ENCODE peak calls at places on chromosomes 5 and 9, in nine cellular contexts. J, I, K, X, N, P, L, U and C are unnamed samples. For H3K27me3, the result is how much of the 10 kb centered on the place peaks cover.

GRCh38 chr5:127801751-127802476 is 98.7 kb downstream of the CCDC192 start:
- DNase-seq in X (peak), U (peak), K (no peak), L (peak), I (peak), N (no peak), P (no peak), J (no peak), C (no peak)

GRCh38 chr9:33161011-33161588 is 6.0 kb downstream of the B4GALT1 start:
- DNase-seq in I (peak), N (peak), P (peak), K (no peak), L (peak), J (no peak), X (peak), U (peak), C (peak)

GRCh38 chr5:160297004-160297403 is 15.4 kb downstream of the CCNJL start:
- DNase-seq in L (peak), X (no peak), P (no peak), N (no peak), J (no peak), K (no peak), U (no peak), I (peak), C (no peak)

GRCh38 chr5:154654484-154655375 is 100.4 kb upstream of the LARP1 start:
- DNase-seq in J (no peak), N (no peak), X (peak), L (no peak), P (no peak), K (no peak), U (peak), I (no peak), C (no peak)

GRCh38 chr5:173302546-173303155 is 25.6 kb downstream of the STC2 start:
- DNase-seq in U (no peak), N (peak), P (no peak), L (peak), X (peak), I (peak), J (peak), K (peak), C (no peak)

GRCh38 chr5:69493235-69493925 is 790 bp downstream of the OCLN start:
- DNase-seq in L (peak), X (peak), U (peak), P (peak), K (no peak), J (no peak), N (peak), I (no peak), C (peak)

GRCh38 chr5:59560553-59560952 is 333.0 kb downstream of the PDE4D start:
- DNase-seq in L (no peak), K (peak), J (no peak), P (no peak), N (no peak), I (no peak), X (no peak), U (no peak), C (no peak)

GRCh38 chr9:13847270-13847669 is 466.7 kb downstream of the NFIB start:
- DNase-seq in X (no peak), K (no peak), N (no peak), J (no peak), P (no peak), I (no peak), U (no peak), L (no peak), C (no peak)

GRCh38 chr5:175378444-175379028 is 65.4 kb downstream of the DRD1 start:
- DNase-seq in N (no peak), J (no peak), L (peak), X (peak), P (no peak), I (peak), K (no peak), U (no peak), C (peak)

GRCh38 chr5:78803386-78803785 is 154.8 kb upstream of the LHFPL2 start:
- DNase-seq in U (no peak), L (no peak), X (no peak), J (no peak), I (no peak), K (no peak), N (no peak), P (no peak), C (no peak)

GRCh38 chr5:9020996-9021395 is 524.9 kb downstream of the SEMA5A start:
- DNase-seq in N (no peak), L (no peak), I (no peak), X (no peak), J (no peak), K (no peak), U (no peak), P (no peak), C (no peak)

GRCh38 chr9:70021026-70021571 is 22.5 kb upstream of the MAMDC2 start:
- DNase-seq in U (peak), I (peak), L (peak), X (peak), K (no peak), N (no peak), P (no peak), J (no peak), C (no peak)

GRCh38 chr5:20524956-20525529 is 537.0 kb upstream of the CDH18 start:
- DNase-seq in J (no peak), K (no peak), N (no peak), L (no peak), U (no peak), X (no peak), P (no peak), I (no peak), C (no peak)

GRCh38 chr9:63859475-63860215 is 1425.4 kb downstream of the FOXD4L5 start:
- DNase-seq in N (no peak), K (peak), X (no peak), P (no peak), U (no peak), J (peak), I (no peak), L (no peak), C (no peak)

GRCh38 chr5:102296229-102296817 is at the start of gene SLCO4C1:
- DNase-seq in P (peak), L (no peak), X (peak), K (peak), N (peak), J (peak), U (peak), I (no peak), C (peak)

GRCh38 chr5:73674669-73675004 is 48.6 kb downstream of the ARHGEF28 start:
- DNase-seq in K (no peak), P (no peak), U (no peak), I (no peak), N (no peak), X (no peak), L (no peak), J (no peak), C (no peak)

GRCh38 chr9:22005083-22005699 is 3.9 kb downstream of the CDKN2B start:
- DNase-seq in L (no peak), N (peak), U (peak), J (no peak), K (no peak), X (peak), P (no peak), I (peak), C (no peak)

GRCh38 chr5:141431286-141431685 is 979 bp downstream of the PCDHGA12 start:
- DNase-seq in K (no peak), P (no peak), X (no peak), L (no peak), N (no peak), U (peak), J (no peak), I (no peak), C (no peak)
- H3K4me3 ChIP-seq in K (no peak), P (peak), X (no peak), L (no peak), N (no peak), U (no peak), J (no peak), I (peak), C (no peak)

DNA sequence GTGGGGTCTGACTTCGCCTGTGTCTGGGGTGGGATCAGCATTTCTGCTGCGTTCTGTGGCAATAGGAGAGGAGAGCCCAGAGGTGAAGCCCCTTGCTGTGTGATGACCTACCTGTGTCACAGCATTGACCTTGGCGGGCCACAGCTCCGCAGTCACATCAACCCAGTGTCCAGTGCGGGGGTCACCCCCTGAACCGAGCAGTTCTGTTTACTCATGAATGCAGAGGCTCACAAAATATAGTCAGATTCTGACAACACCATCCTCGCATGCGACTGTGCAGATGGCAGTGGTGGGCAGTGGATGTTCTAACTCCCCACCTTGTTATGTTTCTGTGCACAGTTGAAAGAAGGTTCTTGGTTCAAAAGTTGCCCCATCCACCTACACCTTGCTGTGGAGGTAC is 100.1 kb downstream of the ADAMTS16 start:
- DNase-seq in K (no peak), U (no peak), I (no peak), L (no peak), N (no peak), J (no peak), P (no peak), X (no peak), C (no peak)
- H3K4me2 ChIP-seq in K (no peak), U (no peak), I (no peak), L (no peak), N (no peak), J (no peak), P (no peak), X (no peak), C (no peak)

DNA sequence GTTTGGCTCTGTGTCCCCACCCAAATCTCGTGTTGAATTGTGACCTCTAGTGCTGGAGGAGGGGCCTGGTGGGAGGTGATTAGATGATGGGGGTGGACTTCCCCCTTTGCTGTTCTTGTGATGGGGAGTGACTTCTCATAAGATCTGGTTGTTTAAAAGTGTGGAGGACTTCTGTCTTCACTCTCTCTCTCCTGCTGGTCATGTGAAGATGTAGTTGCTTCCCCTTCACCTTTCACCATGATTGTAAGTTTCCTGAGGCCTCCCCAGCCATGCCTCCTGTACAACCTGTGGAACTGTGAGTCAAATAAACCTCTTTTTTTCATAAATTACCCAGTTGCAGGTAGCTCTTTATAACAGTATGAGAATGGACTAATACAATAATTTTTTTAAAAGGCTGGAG is 10.6 kb upstream of the MYO10 start:
- DNase-seq in J (no peak), N (no peak), L (no peak), I (no peak), U (no peak), P (no peak), X (no peak), K (no peak), C (no peak)
- H3K27me3 ChIP-seq in J (under half), N (under half), L (under half), I (under half), U (under half), P (under half), X (under half), K (under half), C (under half)

GRCh38 chr9:127771570-127772189 is 6.8 kb downstream of the SH2D3C start:
- DNase-seq in X (no peak), K (no peak), U (no peak), I (no peak), L (no peak), J (no peak), N (no peak), P (no peak), C (no peak)
- H3K4me3 ChIP-seq in X (no peak), K (peak), U (no peak), I (peak), L (peak), J (peak), N (peak), P (peak), C (no peak)

GRCh38 chr9:134330590-134330989 is 4.3 kb downstream of the RXRA start:
- DNase-seq in L (no peak), J (no peak), K (no peak), I (no peak), P (no peak), U (no peak), N (no peak), X (no peak), C (no peak)
- H3K4me2 ChIP-seq in L (no peak), J (no peak), K (peak), I (no peak), P (no peak), U (no peak), N (peak), X (no peak), C (peak)

GRCh38 chr9:91784673-91785402 is 165.2 kb downstream of the ROR2 start:
- DNase-seq in P (no peak), K (no peak), U (no peak), X (no peak), N (no peak), J (no peak), L (no peak), I (no peak), C (no peak)
- H3K27me3 ChIP-seq in P (under half), K (under half), U (under half), X (under half), N (under half), J (under half), L (under half), I (under half), C (under half)